ENCODE peak calls at places on chromosomes 3 and 15, in ten cellular contexts. T, Y, V, L, W, I, F, Q, B and R are unnamed samples.

GRCh38 chr3:124885466-124886167 is 1.5 kb downstream of the ITGB5 start:
- DNase-seq in T (peak; percentile 58), Q (no peak), B (no peak), W (no peak), L (no peak), I (no peak), F (no peak), V (no peak), Y (no peak), R (no peak)

GRCh38 chr15:68400066-68400456 is 31.9 kb downstream of the ITGA11 start:
- DNase-seq in V (no peak), L (no peak), W (no peak), B (no peak), Q (no peak), Y (no peak), T (no peak), I (no peak), F (no peak), R (no peak)

GRCh38 chr3:133880287-133880686 is 15.4 kb downstream of the RAB6B start:
- DNase-seq in V (no peak), L (no peak), Y (no peak), F (peak; percentile 49), W (no peak), Q (no peak), B (no peak), T (no peak), I (no peak), R (no peak)

GRCh38 chr15:75063889-75064288 is 40.5 kb downstream of the PPCDC start:
- DNase-seq in Q (no peak), I (no peak), F (no peak), Y (no peak), V (no peak), L (no peak), T (no peak), B (no peak), W (no peak), R (peak; percentile 57)

GRCh38 chr3:3127432-3128010 is 781 bp downstream of the TRNT1 start:
- DNase-seq in L (no peak), I (no peak), B (no peak), Y (peak; percentile 49), F (peak; percentile 29), T (no peak), V (no peak), W (no peak), Q (no peak), R (no peak)

GRCh38 chr3:87541711-87542110 is 265.3 kb upstream of the POU1F1 start:
- DNase-seq in F (no peak), T (no peak), B (no peak), Y (no peak), L (no peak), V (no peak), Q (no peak), W (no peak), I (no peak), R (no peak)

GRCh38 chr3:177334803-177335202 is 137.5 kb upstream of the TBL1XR1 start:
- DNase-seq in L (no peak), T (no peak), V (no peak), I (no peak), Q (no peak), B (no peak), W (no peak), F (no peak), Y (no peak), R (no peak)

GRCh38 chr3:197494366-197495058 is 61.3 kb downstream of the BDH1 start:
- DNase-seq in Y (no peak), F (no peak), Q (no peak), L (no peak), I (no peak), V (no peak), B (no peak), T (no peak), W (no peak), R (no peak)